ENCODE peak calls at places on chromosomes 13 and 19, in four cellular contexts. J is left ventricle myocardium superior, T is thoracic aorta, A is fibroblast of pulmonary artery. Y is an unnamed sample.

GRCh38 chr19:13795595-13796300 is 505 bp downstream of the ZSWIM4 start:
- DNase-seq in J (no peak), T (no peak), A (no peak), Y (no peak)

GRCh38 chr19:6271251-6271650 is 8.5 kb downstream of the MLLT1 start:
- DNase-seq in J (no peak), T (no peak), A (peak), Y (no peak)

GRCh38 chr13:23570099-23570926 is at the start of gene TNFRSF19:
- DNase-seq in J (peak), T (no peak), A (peak), Y (no peak)

GRCh38 chr13:40446365-40446764 is 220.1 kb downstream of the FOXO1 start:
- DNase-seq in J (no peak), T (no peak), A (peak), Y (no peak)

GRCh38 chr19:32040246-32040645 is 305.2 kb upstream of the ZNF507 start:
- DNase-seq in J (no peak), T (no peak), A (no peak), Y (no peak)

GRCh38 chr13:98384739-98385138 is 192.2 kb downstream of the STK24 start:
- DNase-seq in J (no peak), T (no peak), A (peak), Y (no peak)

GRCh38 chr13:82963466-82963865 is 918.8 kb downstream of the SLITRK1 start:
- DNase-seq in J (no peak), T (no peak), A (peak), Y (no peak)

GRCh38 chr19:42282810-42283247 is 13.8 kb downstream of the CIC start:
- DNase-seq in J (no peak), T (no peak), A (no peak), Y (no peak)

GRCh38 chr13:34521166-34521565 is 420.9 kb upstream of the NBEA start:
- DNase-seq in J (no peak), T (no peak), A (no peak), Y (no peak)

GRCh38 chr19:16070366-16070990 is 5.8 kb upstream of the TPM4 start:
- DNase-seq in J (peak), T (peak), A (no peak), Y (peak)

GRCh38 chr19:34904846-34905527 is 21.7 kb upstream of the ZNF30 start:
- DNase-seq in J (no peak), T (no peak), A (no peak), Y (no peak)

GRCh38 chr13:102227696-102228095 is 174.2 kb downstream of the FGF14 start:
- DNase-seq in J (no peak), T (no peak), A (no peak), Y (no peak)

GRCh38 chr19:19224852-19225494 is 13.2 kb downstream of the NCAN start:
- DNase-seq in J (peak), T (no peak), A (peak), Y (peak)

GRCh38 chr19:41302624-41303351 is 7.2 kb upstream of the CCDC97 start:
- DNase-seq in J (no peak), T (no peak), A (no peak), Y (no peak)

GRCh38 chr13:98033277-98034247 is 80.1 kb downstream of the IPO5 start:
- DNase-seq in J (no peak), T (no peak), A (peak), Y (peak)

GRCh38 chr19:10782795-10783194 is 53.2 kb downstream of the TMED1 start:
- DNase-seq in J (peak), T (no peak), A (no peak), Y (no peak)

GRCh38 chr19:1261863-1262686 is 7.1 kb upstream of the CIRBP start:
- DNase-seq in J (peak), T (peak), A (no peak), Y (peak)

GRCh38 chr19:4877753-4878490 is 10.5 kb upstream of the PLIN3 start:
- DNase-seq in J (peak), T (peak), A (no peak), Y (no peak)

GRCh38 chr13:94312511-94313191 is 166.8 kb downstream of the DCT start:
- DNase-seq in J (no peak), T (no peak), A (no peak), Y (no peak)